ENCODE peak calls at places on chromosome 6, in four cellular contexts. A is natural killer cell, O is thyroid gland, F is lower lobe of right lung. W is an unnamed sample.

GRCh38 chr6:116159782-116160524 is 34.0 kb upstream of the COL10A1 start:
- DNase-seq in A (no peak), O (no peak), F (no peak), W (no peak)

GRCh38 chr6:98769546-98769945 is 64.8 kb upstream of the POU3F2 start:
- DNase-seq in A (no peak), O (no peak), F (no peak), W (no peak)

GRCh38 chr6:113630738-113631535 is 226.2 kb upstream of the MARCKS start:
- DNase-seq in A (no peak), O (peak; percentile 10), F (no peak), W (no peak)

GRCh38 chr6:3263091-3263490 is 4.3 kb downstream of the PSMG4 start:
- DNase-seq in A (no peak), O (no peak), F (no peak), W (no peak)

GRCh38 chr6:33694977-33695376 is 16.5 kb downstream of the UQCC2 start:
- DNase-seq in A (no peak), O (no peak), F (no peak), W (no peak)

GRCh38 chr6:36807750-36808149 is 31.5 kb downstream of the CPNE5 start:
- DNase-seq in A (no peak), O (no peak), F (no peak), W (no peak)

GRCh38 chr6:91713911-91714310 is 1127.0 kb upstream of the MAP3K7 start:
- DNase-seq in A (no peak), O (no peak), F (no peak), W (no peak)

GRCh38 chr6:42429042-42429574 is 22.6 kb downstream of the TRERF1 start:
- DNase-seq in A (no peak), O (no peak), F (no peak), W (no peak)

GRCh38 chr6:132715204-132715603 is 1.3 kb upstream of the VNN1 start:
- DNase-seq in A (no peak), O (peak; percentile 4), F (no peak), W (no peak)

GRCh38 chr6:6656287-6656686 is 67.8 kb downstream of the LY86 start:
- DNase-seq in A (no peak), O (no peak), F (no peak), W (no peak)

GRCh38 chr6:168690271-168690670 is 249.3 kb downstream of the SMOC2 start:
- DNase-seq in A (no peak), O (no peak), F (no peak), W (no peak)

GRCh38 chr6:125193208-125193607 is 39.6 kb downstream of the TPD52L1 start:
- DNase-seq in A (no peak), O (no peak), F (no peak), W (no peak)

GRCh38 chr6:64750910-64751309 is 956.1 kb downstream of the EYS start:
- DNase-seq in A (no peak), O (no peak), F (no peak), W (no peak)

GRCh38 chr6:41306187-41306854 is 19.8 kb upstream of the TREM1 start:
- DNase-seq in A (no peak), O (peak; percentile 68), F (no peak), W (no peak)

GRCh38 chr6:119172813-119173212 is 94.3 kb upstream of the FAM184A start:
- DNase-seq in A (no peak), O (no peak), F (no peak), W (no peak)

GRCh38 chr6:30720738-30721197 is 616 bp downstream of the TUBB start:
- DNase-seq in A (peak; percentile 59), O (peak; percentile 83), F (peak; percentile 86), W (peak; percentile 79)

GRCh38 chr6:116158641-116159040 is 32.7 kb upstream of the COL10A1 start:
- DNase-seq in A (no peak), O (no peak), F (no peak), W (no peak)

GRCh38 chr6:17714177-17714576 is 7.5 kb upstream of the NUP153 start:
- DNase-seq in A (no peak), O (no peak), F (no peak), W (no peak)

GRCh38 chr6:2467929-2468600 is 222.7 kb upstream of the GMDS start:
- DNase-seq in A (no peak), O (no peak), F (no peak), W (no peak)

GRCh38 chr6:99492137-99492536 is 23.1 kb downstream of the USP45 start:
- DNase-seq in A (no peak), O (no peak), F (no peak), W (no peak)

GRCh38 chr6:28399370-28400121 is at the start of gene ZSCAN12:
- DNase-seq in A (peak; percentile 81), O (peak; percentile 75), F (peak; percentile 88), W (peak; percentile 84)

GRCh38 chr6:45843848-45844521 is 171.7 kb downstream of the CLIC5 start:
- DNase-seq in A (no peak), O (peak; percentile 9), F (peak; percentile 49), W (no peak)

DNA sequence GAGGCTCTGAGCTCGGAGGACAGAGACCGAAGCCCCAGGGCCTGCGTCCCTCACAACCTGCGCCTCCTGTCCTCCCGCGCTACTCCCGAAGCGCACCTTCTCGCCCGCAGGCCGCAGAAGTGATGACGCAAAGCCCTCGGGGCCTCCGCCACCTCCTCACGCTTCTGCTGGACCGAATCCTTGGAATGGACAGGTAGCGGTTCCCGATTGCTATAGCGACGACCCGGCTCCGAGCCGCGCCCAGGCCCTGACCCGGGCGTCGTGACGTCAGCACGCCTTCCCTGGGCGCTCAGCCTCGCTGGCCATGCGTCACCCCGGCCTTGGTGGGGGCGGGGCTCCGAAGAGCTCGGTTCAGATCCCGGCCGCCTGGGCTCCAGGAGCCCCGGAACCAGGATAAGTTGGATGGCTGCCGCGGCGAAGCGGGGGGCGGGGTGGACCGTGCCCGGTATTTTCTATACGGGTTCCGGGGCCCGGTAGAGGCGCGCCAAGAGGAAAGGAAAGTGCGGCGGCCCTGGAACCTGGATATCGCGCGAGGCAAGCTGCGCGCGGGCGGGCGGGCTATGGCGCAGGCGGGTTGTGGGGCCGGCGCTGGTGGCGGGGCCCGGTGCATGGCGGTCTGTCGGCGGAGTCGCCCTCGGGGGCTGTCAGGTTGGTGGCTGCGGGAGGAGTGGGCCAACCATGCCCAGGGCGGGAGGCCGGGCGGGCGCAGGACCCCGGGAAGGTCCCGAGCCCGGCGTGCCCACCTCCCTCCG is at the start of gene ZNF76:
- DNase-seq in A (peak; percentile 92), O (peak; percentile 99), F (peak; percentile 99), W (peak; percentile 99)
- TF ChIP-seq CTCF in A (no peak), O (peak; percentile 37), F (no peak), W (peak; percentile 26)

GRCh38 chr6:39451831-39452230 is 129.3 kb upstream of the KCNK16 start:
- DNase-seq in A (no peak), O (no peak), F (no peak), W (no peak)
- TF ChIP-seq CTCF in A (no peak), O (no peak), F (peak; percentile 21), W (peak; percentile 68)

GRCh38 chr6:13334953-13335352 is 6.6 kb upstream of the TBC1D7 start:
- DNase-seq in A (no peak), O (no peak), F (no peak), W (no peak)

GRCh38 chr6:13332349-13332706 is 4.0 kb upstream of the TBC1D7 start:
- DNase-seq in A (no peak), O (no peak), F (no peak), W (no peak)

GRCh38 chr6:13328875-13329183 is 492 bp upstream of the TBC1D7 start:
- DNase-seq in A (no peak), O (no peak), F (no peak), W (no peak)

GRCh38 chr6:13328076-13328874 is at the start of gene TBC1D7:
- DNase-seq in A (peak; percentile 94), O (peak; percentile 92), F (peak; percentile 93), W (peak; percentile 97)

GRCh38 chr6:13331516-13332348 is 3.4 kb upstream of the TBC1D7 start:
- DNase-seq in A (no peak), O (no peak), F (no peak), W (no peak)
- TF ChIP-seq CTCF in A (peak; percentile 60), O (peak; percentile 61), F (peak; percentile 65), W (peak; percentile 74)

GRCh38 chr6:107488875-107489635 is 862 bp upstream of the SOBP start:
- DNase-seq in A (no peak), O (peak; percentile 48), F (peak; percentile 48), W (no peak)
- TF ChIP-seq CTCF in A (no peak), O (no peak), F (no peak), W (no peak)

GRCh38 chr6:160260283-160261119 is 1.9 kb upstream of the SLC22A2 start:
- DNase-seq in A (no peak), O (no peak), F (no peak), W (no peak)

GRCh38 chr6:160263214-160263939 is 4.8 kb upstream of the SLC22A2 start:
- DNase-seq in A (no peak), O (no peak), F (no peak), W (no peak)

GRCh38 chr6:160261120-160261450 is 2.5 kb upstream of the SLC22A2 start:
- DNase-seq in A (no peak), O (no peak), F (no peak), W (no peak)

GRCh38 chr6:160264213-160264612 is 5.6 kb upstream of the SLC22A2 start:
- DNase-seq in A (no peak), O (no peak), F (no peak), W (no peak)

GRCh38 chr6:160261991-160262718 is 3.5 kb upstream of the SLC22A2 start:
- DNase-seq in A (no peak), O (no peak), F (no peak), W (no peak)
- TF ChIP-seq CTCF in A (no peak), O (no peak), F (no peak), W (peak; percentile 23)

GRCh38 chr6:56843476-56844349 is 111.2 kb upstream of the BEND6 start:
- DNase-seq in A (peak; percentile 40), O (peak; percentile 55), F (peak; percentile 81), W (peak; percentile 84)
- TF ChIP-seq CTCF in A (no peak), O (no peak), F (peak; percentile 61), W (peak; percentile 72)

W was measured in type B pancreatic cell.